ENCODE peak calls at places on chromosomes 5 and 9, in ten cellular contexts. A is fibroblast of the aortic adventitia; L is psoas muscle; S is bronchial epithelial cell; Q is progenitor cell of endocrine pancreas; W is WERI-Rb-1; J is omental fat pad; K is HFF-Myc; V is CD8-positive, alpha-beta T cell; R is CD4-positive, alpha-beta T cell. I is an unnamed sample.

GRCh38 chr5:33313150-33313549 is 127.6 kb upstream of the TARS1 start:
- DNase-seq in A (peak; percentile 99), L (no peak), S (peak; percentile 100), Q (no peak), W (no peak), J (no peak), K (peak; percentile 87), V (no peak), R (no peak), I (no peak)

GRCh38 chr5:38463634-38464521 is 92.6 kb downstream of the LIFR start:
- DNase-seq in A (peak; percentile 87), L (no peak), S (peak; percentile 89), Q (no peak), W (no peak), J (no peak), K (peak; percentile 67), V (no peak), R (no peak), I (no peak)

GRCh38 chr9:89639367-89639795 is 34.6 kb downstream of the GADD45G start:
- DNase-seq in A (peak; percentile 6), L (peak; percentile 84), S (no peak), Q (no peak), W (no peak), J (no peak), K (no peak), V (no peak), R (no peak), I (no peak)

GRCh38 chr5:135225856-135226560 is 173.0 kb downstream of the MACROH2A1 start:
- DNase-seq in A (no peak), L (no peak), S (no peak), Q (no peak), W (no peak), J (no peak), K (no peak), V (no peak), R (no peak), I (peak; percentile 64)

GRCh38 chr5:1500411-1501091 is 23.2 kb downstream of the LPCAT1 start:
- DNase-seq in A (peak; percentile 82), L (peak; percentile 77), S (no peak), Q (no peak), W (no peak), J (no peak), K (no peak), V (no peak), R (no peak), I (no peak)

GRCh38 chr9:137740311-137740710 is 121.5 kb downstream of the EHMT1 start:
- DNase-seq in A (peak; percentile 43), L (no peak), S (no peak), Q (no peak), W (no peak), J (no peak), K (no peak), V (no peak), R (no peak), I (no peak)

GRCh38 chr5:669111-669841 is 23.9 kb downstream of the TPPP start:
- DNase-seq in A (no peak), L (no peak), S (no peak), Q (no peak), W (peak; percentile 68), J (no peak), K (no peak), V (no peak), R (no peak), I (no peak)

GRCh38 chr5:67215592-67216471 is 19.2 kb upstream of the CD180 start:
- DNase-seq in A (peak; percentile 15), L (peak; percentile 68), S (peak; percentile 13), Q (no peak), W (no peak), J (no peak), K (no peak), V (peak; percentile 51), R (peak; percentile 71), I (no peak)

GRCh38 chr5:127092690-127093089 is 19.4 kb upstream of the C5orf63 start:
- DNase-seq in A (peak; percentile 46), L (no peak), S (peak; percentile 70), Q (no peak), W (no peak), J (no peak), K (peak; percentile 48), V (no peak), R (no peak), I (no peak)

GRCh38 chr9:36551129-36551528 is 21.6 kb upstream of the MELK start:
- DNase-seq in A (no peak), L (no peak), S (no peak), Q (no peak), W (no peak), J (no peak), K (no peak), V (no peak), R (no peak), I (no peak)

GRCh38 chr5:141958113-141958512 is at the start of gene PCDH12:
- DNase-seq in A (peak; percentile 22), L (peak; percentile 47), S (no peak), Q (no peak), W (peak; percentile 74), J (no peak), K (no peak), V (no peak), R (no peak), I (no peak)

GRCh38 chr9:73081979-73082657 is 69.5 kb upstream of the ANXA1 start:
- DNase-seq in A (peak; percentile 76), L (no peak), S (peak; percentile 52), Q (no peak), W (no peak), J (no peak), K (peak; percentile 63), V (no peak), R (no peak), I (no peak)

GRCh38 chr5:171121638-171122037 is 187.4 kb upstream of the TLX3 start:
- DNase-seq in A (no peak), L (no peak), S (no peak), Q (no peak), W (no peak), J (no peak), K (no peak), V (no peak), R (no peak), I (no peak)

GRCh38 chr9:136546697-136547481 is 1.0 kb upstream of the NOTCH1 start:
- DNase-seq in A (peak; percentile 41), L (peak; percentile 69), S (peak; percentile 38), Q (no peak), W (no peak), J (no peak), K (peak; percentile 53), V (no peak), R (peak; percentile 43), I (no peak)

GRCh38 chr9:35907732-35908483 is 1.4 kb upstream of the SPAAR start:
- DNase-seq in A (peak; percentile 91), L (peak; percentile 76), S (peak; percentile 87), Q (no peak), W (peak; percentile 39), J (no peak), K (peak; percentile 90), V (no peak), R (no peak), I (no peak)

GRCh38 chr9:84966876-84967830 is 297.6 kb downstream of the NTRK2 start:
- DNase-seq in A (no peak), L (no peak), S (no peak), Q (no peak), W (peak; percentile 18), J (no peak), K (no peak), V (no peak), R (no peak), I (no peak)
- TF ChIP-seq CTCF in A (no peak), L (no peak), S (no peak), Q (peak; percentile 47), W (peak; percentile 39), J (no peak), K (peak; percentile 25), V (no peak), R (no peak), I (no peak)

DNA sequence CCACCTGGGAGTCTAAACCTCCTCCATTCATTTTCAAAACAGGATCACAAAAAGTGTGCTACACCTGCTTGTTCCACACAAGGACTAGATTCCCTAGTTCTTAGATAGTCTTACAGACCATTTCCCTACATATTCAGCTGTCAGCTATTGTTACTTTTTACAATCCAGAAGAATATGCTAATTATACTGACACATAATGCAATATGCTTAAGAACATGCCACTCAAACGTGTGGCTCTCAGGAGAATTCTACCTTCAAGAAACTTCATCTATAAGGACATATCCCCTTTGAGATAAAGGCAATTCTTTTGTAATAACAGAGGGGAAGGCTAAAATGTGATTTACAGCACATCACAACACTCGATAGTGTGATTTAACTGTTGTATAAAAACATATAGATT is 456.1 kb upstream of the ARRDC3 start:
- DNase-seq in A (no peak), L (no peak), S (no peak), Q (no peak), W (no peak), J (no peak), K (no peak), V (no peak), R (no peak), I (no peak)
- TF ChIP-seq CTCF in A (no peak), L (no peak), S (no peak), Q (no peak), W (no peak), J (no peak), K (no peak), V (no peak), R (no peak), I (no peak)

GRCh38 chr5:133246376-133247144 is 194.7 kb downstream of the HSPA4 start:
- DNase-seq in A (peak; percentile 16), L (no peak), S (no peak), Q (no peak), W (no peak), J (no peak), K (no peak), V (no peak), R (no peak), I (no peak)

GRCh38 chr5:133246053-133246370 is 194.2 kb downstream of the HSPA4 start:
- DNase-seq in A (no peak), L (no peak), S (no peak), Q (no peak), W (no peak), J (no peak), K (no peak), V (no peak), R (no peak), I (no peak)

GRCh38 chr5:133247145-133247709 is 195.4 kb downstream of the HSPA4 start:
- DNase-seq in A (no peak), L (no peak), S (no peak), Q (no peak), W (no peak), J (no peak), K (no peak), V (no peak), R (no peak), I (no peak)

GRCh38 chr5:133249593-133249992 is 197.8 kb downstream of the HSPA4 start:
- DNase-seq in A (no peak), L (no peak), S (peak; percentile 21), Q (no peak), W (no peak), J (no peak), K (no peak), V (no peak), R (no peak), I (no peak)

GRCh38 chr5:133247881-133248642 is 196.2 kb downstream of the HSPA4 start:
- DNase-seq in A (peak; percentile 55), L (peak; percentile 55), S (no peak), Q (peak; percentile 41), W (peak; percentile 89), J (no peak), K (no peak), V (no peak), R (no peak), I (no peak)
- TF ChIP-seq CTCF in A (peak; percentile 50), L (peak; percentile 62), S (peak; percentile 35), Q (peak; percentile 76), W (peak; percentile 98), J (no peak), K (peak; percentile 50), V (no peak), R (no peak), I (peak; percentile 22)

GRCh38 chr9:120350596-120350995 is 229.4 kb downstream of the CDK5RAP2 start:
- DNase-seq in A (no peak), L (no peak), S (no peak), Q (no peak), W (no peak), J (no peak), K (no peak), V (no peak), R (no peak), I (no peak)
- TF ChIP-seq CTCF in A (no peak), L (no peak), S (no peak), Q (no peak), W (no peak), J (no peak), K (no peak), V (no peak), R (no peak), I (no peak)